ENCODE peak calls at places on chromosomes 1 and 21, in five cellular contexts. One of them, this sample, is unnamed.

GRCh38 chr1:199218065-199218464 is 579.2 kb downstream of the PTPRC start:
- DNase-seq in head of caudate nucleus: no peak
- DNase-seq in AML-193: no peak
- DNase-seq in neural progenitor cell: peak; percentile 12
- DNase-seq in AG09309: no peak
- DNase-seq in this sample: no peak

GRCh38 chr1:216626394-216627067 is 96.7 kb downstream of the ESRRG start:
- DNase-seq in head of caudate nucleus: no peak
- DNase-seq in AML-193: no peak
- DNase-seq in neural progenitor cell: no peak
- DNase-seq in AG09309: no peak
- DNase-seq in this sample: no peak

GRCh38 chr1:53508991-53509663 is 49.9 kb downstream of the DMRTB1 start:
- DNase-seq in head of caudate nucleus: no peak
- DNase-seq in AML-193: no peak
- DNase-seq in neural progenitor cell: no peak
- DNase-seq in AG09309: no peak
- DNase-seq in this sample: no peak

GRCh38 chr1:66712819-66713218 is 39.4 kb upstream of the DYNLT5 start:
- DNase-seq in head of caudate nucleus: no peak
- DNase-seq in AML-193: no peak
- DNase-seq in neural progenitor cell: no peak
- DNase-seq in AG09309: no peak
- DNase-seq in this sample: no peak

GRCh38 chr21:46356494-46357334 is 32.8 kb downstream of the PCNT start:
- DNase-seq in head of caudate nucleus: no peak
- DNase-seq in AML-193: no peak
- DNase-seq in neural progenitor cell: no peak
- DNase-seq in AG09309: no peak
- DNase-seq in this sample: no peak

GRCh38 chr1:101028466-101028865 is 2.9 kb upstream of the DPH5 start:
- DNase-seq in head of caudate nucleus: no peak
- DNase-seq in AML-193: no peak
- DNase-seq in neural progenitor cell: no peak
- DNase-seq in AG09309: no peak
- DNase-seq in this sample: no peak

GRCh38 chr21:33374874-33375644 is 28.2 kb upstream of the IFNGR2 start:
- DNase-seq in head of caudate nucleus: no peak
- DNase-seq in AML-193: no peak
- DNase-seq in neural progenitor cell: no peak
- DNase-seq in AG09309: no peak
- DNase-seq in this sample: no peak

GRCh38 chr1:223189903-223190724 is 47.1 kb upstream of the TLR5 start:
- DNase-seq in head of caudate nucleus: no peak
- DNase-seq in AML-193: no peak
- DNase-seq in neural progenitor cell: no peak
- DNase-seq in AG09309: peak; percentile 49
- DNase-seq in this sample: no peak

GRCh38 chr1:64029037-64029436 is 174.4 kb upstream of the UBE2U start:
- DNase-seq in head of caudate nucleus: no peak
- DNase-seq in AML-193: no peak
- DNase-seq in neural progenitor cell: no peak
- DNase-seq in AG09309: no peak
- DNase-seq in this sample: no peak

GRCh38 chr1:232538224-232538942 is 91.5 kb downstream of the SIPA1L2 start:
- DNase-seq in head of caudate nucleus: peak; percentile 28
- DNase-seq in AML-193: no peak
- DNase-seq in neural progenitor cell: peak; percentile 58
- DNase-seq in AG09309: no peak
- DNase-seq in this sample: no peak

GRCh38 chr1:100646000-100646399 is 73.5 kb upstream of the VCAM1 start:
- DNase-seq in head of caudate nucleus: no peak
- DNase-seq in AML-193: no peak
- DNase-seq in neural progenitor cell: no peak
- DNase-seq in AG09309: no peak
- DNase-seq in this sample: no peak

GRCh38 chr1:154198756-154199562 is 7.1 kb upstream of the TPM3 start:
- DNase-seq in head of caudate nucleus: peak; percentile 20
- DNase-seq in AML-193: peak; percentile 59
- DNase-seq in neural progenitor cell: peak; percentile 84
- DNase-seq in AG09309: no peak
- DNase-seq in this sample: no peak

This sample was measured in BJ.